ENCODE peak calls at places on chromosomes 1 and 21, in ten cellular contexts. K is stimulated activated naive CD8-positive, alpha-beta T cell treated with anti-CD3 and anti-CD28 coated beads, Interleukin-15, Interleukin-2, amounts not matched to agents 100 U/mL and 50 U/mL, for 24 hours; J is colonic mucosa; Q is foreskin fibroblast; P is foreskin melanocyte; V is fibroblast of the aortic adventitia; X is left ventricle myocardium inferior; T is aorta; S is body of pancreas; O is erythroblast. L is an unnamed sample.

GRCh38 chr1:29686012-29686930 is 449.9 kb downstream of the PTPRU start:
- DNase-seq in K (no peak), J (no peak), Q (no peak), P (no peak), V (no peak), X (no peak), T (no peak), S (no peak), O (no peak), L (no peak)

GRCh38 chr1:178649582-178650350 is 75.3 kb upstream of the RALGPS2 start:
- DNase-seq in K (no peak), J (no peak), Q (no peak), P (no peak), V (no peak), X (no peak), T (no peak), S (no peak), O (no peak), L (no peak)

GRCh38 chr1:235455097-235455496 is 49.2 kb downstream of the B3GALNT2 start:
- DNase-seq in K (no peak), J (no peak), Q (no peak), P (no peak), V (no peak), X (no peak), T (no peak), S (no peak), O (no peak), L (no peak)

GRCh38 chr1:169484107-169484506 is 1.6 kb downstream of the SLC19A2 start:
- DNase-seq in K (no peak), J (no peak), Q (no peak), P (no peak), V (no peak), X (no peak), T (no peak), S (no peak), O (peak; percentile 29), L (no peak)

GRCh38 chr1:45016090-45016697 is 4.1 kb downstream of the UROD start:
- DNase-seq in K (no peak), J (no peak), Q (no peak), P (no peak), V (no peak), X (no peak), T (no peak), S (no peak), O (no peak), L (no peak)

GRCh38 chr1:244171241-244171985 is 120.3 kb downstream of the ZBTB18 start:
- DNase-seq in K (no peak), J (no peak), Q (no peak), P (no peak), V (peak; percentile 28), X (no peak), T (no peak), S (peak; percentile 62), O (no peak), L (no peak)

GRCh38 chr1:16392740-16393139 is 25.7 kb downstream of the SZRD1 start:
- DNase-seq in K (no peak), J (no peak), Q (no peak), P (peak; percentile 28), V (peak; percentile 32), X (no peak), T (no peak), S (no peak), O (no peak), L (no peak)

GRCh38 chr1:19462781-19463180 is 22.6 kb downstream of the CAPZB start:
- DNase-seq in K (no peak), J (no peak), Q (no peak), P (no peak), V (no peak), X (no peak), T (no peak), S (no peak), O (peak; percentile 13), L (no peak)

GRCh38 chr1:218760601-218761570 is 412.8 kb upstream of the LYPLAL1 start:
- DNase-seq in K (no peak), J (no peak), Q (no peak), P (no peak), V (peak; percentile 64), X (no peak), T (no peak), S (no peak), O (no peak), L (no peak)

GRCh38 chr21:45999581-46000181 is 18.1 kb downstream of the COL6A1 start:
- DNase-seq in K (peak; percentile 1), J (peak; percentile 4), Q (no peak), P (no peak), V (no peak), X (peak; percentile 12), T (no peak), S (peak; percentile 6), O (no peak), L (no peak)

GRCh38 chr1:63723618-63724017 is 50.2 kb upstream of the ROR1 start:
- DNase-seq in K (no peak), J (peak; percentile 46), Q (peak; percentile 26), P (no peak), V (no peak), X (no peak), T (no peak), S (no peak), O (no peak), L (no peak)

GRCh38 chr1:116737855-116738318 is 16.3 kb upstream of the CD2 start:
- DNase-seq in K (peak; percentile 54), J (no peak), Q (no peak), P (no peak), V (no peak), X (no peak), T (no peak), S (no peak), O (no peak), L (no peak)

GRCh38 chr1:58886611-58887010 is 102.8 kb upstream of the JUN start:
- DNase-seq in K (no peak), J (peak; percentile 22), Q (no peak), P (no peak), V (peak; percentile 88), X (no peak), T (no peak), S (no peak), O (no peak), L (no peak)

GRCh38 chr1:191240925-191241324 is 763.3 kb upstream of the BRINP3 start:
- DNase-seq in K (no peak), J (no peak), Q (peak; percentile 60), P (no peak), V (no peak), X (no peak), T (no peak), S (no peak), O (no peak), L (no peak)

GRCh38 chr1:12760256-12760795 is 13.2 kb upstream of the PRAMEF12 start:
- DNase-seq in K (no peak), J (no peak), Q (no peak), P (no peak), V (no peak), X (no peak), T (no peak), S (no peak), O (no peak), L (no peak)

GRCh38 chr1:8495928-8496401 is 178.1 kb downstream of the SLC45A1 start:
- DNase-seq in K (peak; percentile 42), J (no peak), Q (no peak), P (no peak), V (no peak), X (no peak), T (no peak), S (no peak), O (no peak), L (no peak)

GRCh38 chr1:174289644-174290310 is 130.5 kb downstream of the RABGAP1L start:
- DNase-seq in K (no peak), J (no peak), Q (no peak), P (no peak), V (no peak), X (peak; percentile 51), T (no peak), S (no peak), O (no peak), L (no peak)

GRCh38 chr1:42743302-42744029 is 3.4 kb upstream of the CLDN19 start:
- DNase-seq in K (no peak), J (no peak), Q (no peak), P (no peak), V (no peak), X (no peak), T (no peak), S (no peak), O (no peak), L (peak; percentile 76)

GRCh38 chr1:102896286-102896685 is 212.0 kb downstream of the COL11A1 start:
- DNase-seq in K (no peak), J (no peak), Q (no peak), P (no peak), V (no peak), X (no peak), T (no peak), S (no peak), O (no peak), L (no peak)

GRCh38 chr1:225818229-225818628 is 8.3 kb downstream of the EPHX1 start:
- DNase-seq in K (no peak), J (no peak), Q (no peak), P (no peak), V (no peak), X (no peak), T (peak; percentile 25), S (no peak), O (no peak), L (no peak)

GRCh38 chr1:156247460-156248322 is at the start of gene PAQR6:
- DNase-seq in K (no peak), J (no peak), Q (no peak), P (peak; percentile 32), V (no peak), X (peak; percentile 28), T (no peak), S (peak; percentile 40), O (no peak), L (no peak)

GRCh38 chr1:165376041-165376810 is 19.7 kb upstream of the LMX1A start:
- DNase-seq in K (peak; percentile 52), J (peak; percentile 81), Q (peak; percentile 83), P (peak; percentile 63), V (peak; percentile 100), X (peak; percentile 87), T (peak; percentile 93), S (peak; percentile 65), O (peak; percentile 26), L (peak; percentile 84)

GRCh38 chr1:44222397-44223334 is 9.4 kb downstream of the DMAP1 start:
- DNase-seq in K (no peak), J (no peak), Q (no peak), P (no peak), V (no peak), X (no peak), T (no peak), S (no peak), O (no peak), L (no peak)